ENCODE peak calls at places on chromosomes 2 and 18, in four cellular contexts. One of them, this sample, is unnamed.
A peak's percentile ranks its signal among the peaks of the same experiment; 100 is the strongest.

GRCh38 chr2:69092857-69093256 is 79.9 kb downstream of the ANTXR1 start:
- DNase-seq in sigmoid colon: no peak
- DNase-seq in endothelial cell of umbilical vein: no peak
- DNase-seq in prostate gland: no peak
- DNase-seq in this sample: no peak

GRCh38 chr2:191995285-191995684 is 148.4 kb upstream of the CAVIN2 start:
- DNase-seq in sigmoid colon: no peak
- DNase-seq in endothelial cell of umbilical vein: peak; percentile 47
- DNase-seq in prostate gland: no peak
- DNase-seq in this sample: no peak

GRCh38 chr2:54657664-54658083 is 65.8 kb upstream of the EML6 start:
- DNase-seq in sigmoid colon: peak; percentile 76
- DNase-seq in endothelial cell of umbilical vein: peak; percentile 61
- DNase-seq in prostate gland: peak; percentile 71
- DNase-seq in this sample: peak; percentile 80

GRCh38 chr2:27494944-27495554 is at the start of gene FNDC4:
- DNase-seq in sigmoid colon: peak; percentile 64
- DNase-seq in endothelial cell of umbilical vein: peak; percentile 37
- DNase-seq in prostate gland: no peak
- DNase-seq in this sample: peak; percentile 78

GRCh38 chr2:11072550-11072949 is 82.7 kb upstream of the SLC66A3 start:
- DNase-seq in sigmoid colon: no peak
- DNase-seq in endothelial cell of umbilical vein: no peak
- DNase-seq in prostate gland: no peak
- DNase-seq in this sample: no peak

GRCh38 chr2:100655936-100656534 is 93.2 kb downstream of the PDCL3 start:
- DNase-seq in sigmoid colon: no peak
- DNase-seq in endothelial cell of umbilical vein: no peak
- DNase-seq in prostate gland: no peak
- DNase-seq in this sample: no peak

GRCh38 chr2:96267159-96267971 is 1.3 kb downstream of the CIAO1 start:
- DNase-seq in sigmoid colon: no peak
- DNase-seq in endothelial cell of umbilical vein: peak; percentile 23
- DNase-seq in prostate gland: no peak
- DNase-seq in this sample: peak; percentile 89

GRCh38 chr2:160918909-160919503 is 241.2 kb upstream of the TANK start:
- DNase-seq in sigmoid colon: peak; percentile 67
- DNase-seq in endothelial cell of umbilical vein: peak; percentile 68
- DNase-seq in prostate gland: peak; percentile 32
- DNase-seq in this sample: peak; percentile 75

GRCh38 chr2:239897596-239898235 is 127.4 kb downstream of the NDUFA10 start:
- DNase-seq in sigmoid colon: no peak
- DNase-seq in endothelial cell of umbilical vein: no peak
- DNase-seq in prostate gland: no peak
- DNase-seq in this sample: peak; percentile 20

GRCh38 chr18:4017479-4017878 is 437.6 kb downstream of the DLGAP1 start:
- DNase-seq in sigmoid colon: no peak
- DNase-seq in endothelial cell of umbilical vein: no peak
- DNase-seq in prostate gland: no peak
- DNase-seq in this sample: no peak

GRCh38 chr2:77161009-77161408 is 361.2 kb downstream of the LRRTM4 start:
- DNase-seq in sigmoid colon: no peak
- DNase-seq in endothelial cell of umbilical vein: peak; percentile 55
- DNase-seq in prostate gland: no peak
- DNase-seq in this sample: no peak

GRCh38 chr2:241844066-241844728 is 14.5 kb downstream of the PDCD1 start:
- DNase-seq in sigmoid colon: peak; percentile 89
- DNase-seq in endothelial cell of umbilical vein: peak; percentile 44
- DNase-seq in prostate gland: peak; percentile 63
- DNase-seq in this sample: peak; percentile 90

GRCh38 chr2:20649586-20650375 is 1.1 kb downstream of the HS1BP3 start:
- DNase-seq in sigmoid colon: no peak
- DNase-seq in endothelial cell of umbilical vein: no peak
- DNase-seq in prostate gland: no peak
- DNase-seq in this sample: peak; percentile 81

GRCh38 chr2:100802076-100802475 is 17.9 kb upstream of the NPAS2 start:
- DNase-seq in sigmoid colon: no peak
- DNase-seq in endothelial cell of umbilical vein: no peak
- DNase-seq in prostate gland: no peak
- DNase-seq in this sample: no peak

GRCh38 chr2:234979204-234980167 is 27.7 kb downstream of the SH3BP4 start:
- DNase-seq in sigmoid colon: no peak
- DNase-seq in endothelial cell of umbilical vein: peak; percentile 84
- DNase-seq in prostate gland: no peak
- DNase-seq in this sample: no peak

GRCh38 chr2:216665240-216665639 is 30.1 kb downstream of the IGFBP5 start:
- DNase-seq in sigmoid colon: no peak
- DNase-seq in endothelial cell of umbilical vein: no peak
- DNase-seq in prostate gland: peak; percentile 93
- DNase-seq in this sample: no peak

GRCh38 chr2:237858294-237859081 is 935 bp upstream of the RAMP1 start:
- DNase-seq in sigmoid colon: peak; percentile 92
- DNase-seq in endothelial cell of umbilical vein: peak; percentile 60
- DNase-seq in prostate gland: peak; percentile 71
- DNase-seq in this sample: peak; percentile 78

GRCh38 chr18:13477147-13477683 is 249.1 kb downstream of the FAM210A start:
- DNase-seq in sigmoid colon: peak; percentile 50
- DNase-seq in endothelial cell of umbilical vein: no peak
- DNase-seq in prostate gland: no peak
- DNase-seq in this sample: no peak

GRCh38 chr2:83782122-83782521 is 677.0 kb downstream of the SUCLG1 start:
- DNase-seq in sigmoid colon: no peak
- DNase-seq in endothelial cell of umbilical vein: no peak
- DNase-seq in prostate gland: no peak
- DNase-seq in this sample: no peak

GRCh38 chr2:64859208-64860161 is 129.7 kb upstream of the SLC1A4 start:
- DNase-seq in sigmoid colon: peak; percentile 97
- DNase-seq in endothelial cell of umbilical vein: peak; percentile 76
- DNase-seq in prostate gland: peak; percentile 87
- DNase-seq in this sample: peak; percentile 91

GRCh38 chr18:68438983-68439382 is 275.9 kb downstream of the TMX3 start:
- DNase-seq in sigmoid colon: no peak
- DNase-seq in endothelial cell of umbilical vein: no peak
- DNase-seq in prostate gland: no peak
- DNase-seq in this sample: no peak

GRCh38 chr18:21602302-21602592 is 1.7 kb upstream of the ESCO1 start:
- DNase-seq in sigmoid colon: no peak
- DNase-seq in endothelial cell of umbilical vein: no peak
- DNase-seq in prostate gland: no peak
- DNase-seq in this sample: no peak

GRCh38 chr2:200373973-200374416 is 67.5 kb downstream of the SPATS2L start:
- DNase-seq in sigmoid colon: no peak
- DNase-seq in endothelial cell of umbilical vein: no peak
- DNase-seq in prostate gland: no peak
- DNase-seq in this sample: no peak

GRCh38 chr2:15009681-15010080 is 377.2 kb downstream of the LRATD1 start:
- DNase-seq in sigmoid colon: no peak
- DNase-seq in endothelial cell of umbilical vein: no peak
- DNase-seq in prostate gland: no peak
- DNase-seq in this sample: no peak

GRCh38 chr2:41784496-41784895 is 263.3 kb upstream of the PKDCC start:
- DNase-seq in sigmoid colon: no peak
- DNase-seq in endothelial cell of umbilical vein: no peak
- DNase-seq in prostate gland: no peak
- DNase-seq in this sample: no peak

GRCh38 chr2:43210467-43211303 is 15.7 kb downstream of the ZFP36L2 start:
- DNase-seq in sigmoid colon: peak; percentile 82
- DNase-seq in endothelial cell of umbilical vein: no peak
- DNase-seq in prostate gland: no peak
- DNase-seq in this sample: no peak

GRCh38 chr18:8844721-8845148 is 139.4 kb downstream of the MTCL1 start:
- DNase-seq in sigmoid colon: no peak
- DNase-seq in endothelial cell of umbilical vein: no peak
- DNase-seq in prostate gland: no peak
- DNase-seq in this sample: no peak

GRCh38 chr2:179859523-179859922 is 1.9 kb downstream of the ZNF385B start:
- DNase-seq in sigmoid colon: no peak
- DNase-seq in endothelial cell of umbilical vein: no peak
- DNase-seq in prostate gland: no peak
- DNase-seq in this sample: no peak

GRCh38 chr2:179862898-179863458 is 1.6 kb upstream of the ZNF385B start:
- DNase-seq in sigmoid colon: no peak
- DNase-seq in endothelial cell of umbilical vein: no peak
- DNase-seq in prostate gland: no peak
- DNase-seq in this sample: no peak

GRCh38 chr2:179861777-179862117 is 335 bp upstream of the ZNF385B start:
- DNase-seq in sigmoid colon: no peak
- DNase-seq in endothelial cell of umbilical vein: no peak
- DNase-seq in prostate gland: no peak
- DNase-seq in this sample: no peak

GRCh38 chr2:179861027-179861776 is at the start of gene ZNF385B:
- DNase-seq in sigmoid colon: peak; percentile 63
- DNase-seq in endothelial cell of umbilical vein: peak; percentile 5
- DNase-seq in prostate gland: no peak
- DNase-seq in this sample: no peak

GRCh38 chr2:179860255-179861026 is 971 bp downstream of the ZNF385B start:
- DNase-seq in sigmoid colon: peak; percentile 67
- DNase-seq in endothelial cell of umbilical vein: no peak
- DNase-seq in prostate gland: no peak
- DNase-seq in this sample: no peak
- H3K4me3 ChIP-seq in sigmoid colon: peak overlapping the region; percentile 53
- H3K4me3 ChIP-seq in endothelial cell of umbilical vein: no peak overlapping the region
- H3K4me3 ChIP-seq in prostate gland: peak overlapping the region; percentile 43
- H3K4me3 ChIP-seq in this sample: peak overlapping the region; percentile 41

GRCh38 chr2:134244587-134244986 is 9.3 kb upstream of the MGAT5 start:
- DNase-seq in sigmoid colon: no peak
- DNase-seq in endothelial cell of umbilical vein: no peak
- DNase-seq in prostate gland: no peak
- DNase-seq in this sample: no peak
- H3K4me1 ChIP-seq in sigmoid colon: peaks cover 6% of the 10 kb centered on the region
- H3K4me1 ChIP-seq in endothelial cell of umbilical vein: peaks cover 10% of the 10 kb centered on the region
- H3K4me1 ChIP-seq in prostate gland: no peaks in the 10 kb centered on the region
- H3K4me1 ChIP-seq in this sample: peaks cover 88% of the 10 kb centered on the region

DNA sequence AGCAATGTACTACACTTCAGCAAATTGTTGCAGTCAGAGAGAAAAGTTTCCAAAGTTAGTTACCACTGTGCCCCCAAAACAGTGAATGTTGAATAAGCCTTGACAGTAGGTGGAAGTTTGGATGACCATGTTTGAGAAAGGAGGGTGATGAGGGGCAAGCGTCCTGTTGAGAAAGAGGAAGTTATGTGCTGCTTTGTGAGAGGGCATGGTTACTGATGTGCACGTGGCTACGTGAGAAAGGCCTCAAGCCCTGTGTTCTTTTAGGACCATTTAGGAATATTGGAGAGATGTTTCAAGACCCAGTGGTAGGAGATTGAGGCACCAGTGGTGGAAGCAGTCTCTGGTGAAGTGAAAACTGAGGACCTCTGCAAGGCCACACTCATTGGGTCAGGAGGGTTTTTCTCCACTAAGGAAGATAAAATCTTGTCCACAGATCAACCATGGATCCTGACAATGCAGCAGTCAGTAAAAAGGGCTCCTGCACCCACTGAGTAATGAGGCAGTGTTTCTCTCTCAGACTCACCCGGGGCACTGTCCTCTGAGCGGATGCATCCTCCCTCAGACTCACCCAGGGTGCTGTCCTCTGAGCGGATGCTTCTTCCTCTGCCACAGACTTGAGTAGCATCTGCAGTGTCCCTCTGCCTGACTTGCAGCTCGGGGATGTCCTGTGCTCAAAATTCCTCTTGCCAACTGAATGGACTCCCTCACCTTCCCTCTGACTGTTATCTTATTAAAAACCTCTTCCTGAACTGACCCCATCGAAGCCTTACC is 34.7 kb upstream of the ACTR3 start:
- DNase-seq in sigmoid colon: no peak
- DNase-seq in endothelial cell of umbilical vein: no peak
- DNase-seq in prostate gland: no peak
- DNase-seq in this sample: no peak
- TF ChIP-seq POLR2AphosphoS5 in sigmoid colon: no peak
- TF ChIP-seq POLR2AphosphoS5 in endothelial cell of umbilical vein: no peak
- TF ChIP-seq POLR2AphosphoS5 in prostate gland: no peak
- TF ChIP-seq POLR2AphosphoS5 in this sample: no peak

GRCh38 chr2:164046040-164046439 is 310.2 kb upstream of the FIGN start:
- DNase-seq in sigmoid colon: no peak
- DNase-seq in endothelial cell of umbilical vein: no peak
- DNase-seq in prostate gland: no peak
- DNase-seq in this sample: no peak
- H3K4me3 ChIP-seq in sigmoid colon: no peak overlapping the region
- H3K4me3 ChIP-seq in endothelial cell of umbilical vein: no peak overlapping the region
- H3K4me3 ChIP-seq in prostate gland: no peak overlapping the region
- H3K4me3 ChIP-seq in this sample: no peak overlapping the region

DNA sequence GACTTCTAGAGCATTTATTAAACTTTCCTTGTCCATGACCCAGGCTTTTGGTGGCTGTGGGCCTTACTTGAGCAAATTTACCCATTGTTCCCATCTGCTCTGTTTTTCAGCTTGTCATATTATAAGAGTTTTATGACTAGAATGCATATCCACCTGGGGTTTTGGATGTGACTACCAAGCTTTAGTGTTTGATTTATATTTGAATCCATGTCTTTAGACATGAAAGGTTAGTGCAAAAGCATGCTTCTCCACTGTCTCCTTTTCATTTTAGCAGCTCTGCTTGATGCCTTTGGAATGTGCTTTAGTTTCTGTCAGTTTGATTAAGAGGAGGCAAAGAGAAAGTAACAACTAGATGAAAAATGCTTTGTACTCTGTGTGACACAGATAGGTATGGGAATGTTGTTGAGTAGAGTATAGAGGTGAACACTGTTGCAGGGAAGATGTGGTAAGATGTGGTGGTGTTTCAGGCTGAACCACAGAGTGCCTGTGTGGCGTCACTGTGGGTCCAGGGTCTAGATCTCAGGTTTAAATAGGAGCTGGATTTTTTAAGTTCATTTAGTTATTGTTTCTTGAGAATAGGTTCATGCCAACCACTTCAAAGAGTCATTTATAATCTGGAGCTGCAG is 19.7 kb downstream of the PIK3C3 start:
- DNase-seq in sigmoid colon: no peak
- DNase-seq in endothelial cell of umbilical vein: no peak
- DNase-seq in prostate gland: no peak
- DNase-seq in this sample: no peak
- H3K4me1 ChIP-seq in sigmoid colon: no peaks in the 10 kb centered on the region
- H3K4me1 ChIP-seq in endothelial cell of umbilical vein: no peaks in the 10 kb centered on the region
- H3K4me1 ChIP-seq in prostate gland: no peaks in the 10 kb centered on the region
- H3K4me1 ChIP-seq in this sample: no peaks in the 10 kb centered on the region

DNA sequence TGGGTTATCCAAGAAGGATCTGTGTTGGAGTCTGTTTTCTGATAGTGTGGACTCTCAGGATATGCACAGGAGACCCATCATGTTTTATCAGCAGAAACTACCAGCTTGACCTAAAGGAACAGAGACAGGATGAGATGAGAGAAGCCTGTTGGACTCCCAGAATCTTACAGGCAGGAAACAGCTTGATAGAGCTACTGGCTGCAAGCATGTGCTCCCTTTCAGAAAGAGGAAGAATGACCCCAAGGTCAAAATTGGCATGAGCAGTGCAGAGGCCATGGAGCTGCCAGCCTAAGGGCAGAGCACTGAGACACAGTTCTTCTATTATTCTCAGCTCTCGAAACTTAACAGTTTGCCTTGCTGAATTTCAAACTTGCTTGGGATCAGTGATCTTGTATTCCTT is 135.2 kb upstream of the NFATC1 start:
- DNase-seq in sigmoid colon: no peak
- DNase-seq in endothelial cell of umbilical vein: peak; percentile 17
- DNase-seq in prostate gland: no peak
- DNase-seq in this sample: no peak
- TF ChIP-seq POLR2AphosphoS5 in sigmoid colon: no peak
- TF ChIP-seq POLR2AphosphoS5 in endothelial cell of umbilical vein: no peak
- TF ChIP-seq POLR2AphosphoS5 in prostate gland: no peak
- TF ChIP-seq POLR2AphosphoS5 in this sample: no peak

GRCh38 chr18:46318356-46318755 is 214.2 kb downstream of the HAUS1 start:
- DNase-seq in sigmoid colon: no peak
- DNase-seq in endothelial cell of umbilical vein: no peak
- DNase-seq in prostate gland: no peak
- DNase-seq in this sample: no peak
- H3K4me3 ChIP-seq in sigmoid colon: no peak overlapping the region
- H3K4me3 ChIP-seq in endothelial cell of umbilical vein: no peak overlapping the region
- H3K4me3 ChIP-seq in prostate gland: no peak overlapping the region
- H3K4me3 ChIP-seq in this sample: no peak overlapping the region

GRCh38 chr2:120465989-120466703 is 120.2 kb downstream of the INHBB start:
- DNase-seq in sigmoid colon: no peak
- DNase-seq in endothelial cell of umbilical vein: no peak
- DNase-seq in prostate gland: no peak
- DNase-seq in this sample: peak; percentile 55
- H3K4me1 ChIP-seq in sigmoid colon: peaks cover 5% of the 10 kb centered on the region
- H3K4me1 ChIP-seq in endothelial cell of umbilical vein: no peaks in the 10 kb centered on the region
- H3K4me1 ChIP-seq in prostate gland: peaks cover 5% of the 10 kb centered on the region
- H3K4me1 ChIP-seq in this sample: peaks cover 6% of the 10 kb centered on the region

This sample was measured in spleen.